ENCODE peak calls at places on chromosomes 4 and X, in ten cellular contexts. D, Y, G, E, O, H, F, I, Z and A are unnamed samples.

GRCh38 chr4:52659722-52660261 is 691 bp upstream of the USP46 start:
- DNase-seq in Z (no peak), I (peak; percentile 43), E (peak; percentile 55), F (peak; percentile 71), Y (peak; percentile 68), H (peak; percentile 87), D (peak; percentile 68), G (peak; percentile 66), O (peak; percentile 85), A (peak; percentile 78)

GRCh38 chr4:102390438-102390837 is 45.2 kb upstream of the SLC39A8 start:
- DNase-seq in I (no peak), Y (no peak), E (no peak), F (no peak), G (no peak), Z (no peak), H (no peak), O (no peak), D (no peak), A (no peak)

GRCh38 chrX:129522184-129523059 is 868 bp downstream of the SMARCA1 start:
- DNase-seq in O (peak; percentile 56), F (peak; percentile 63), G (peak; percentile 68), Z (peak; percentile 16), Y (peak; percentile 31), H (no peak), E (peak; percentile 52), D (peak; percentile 49), I (peak; percentile 39), A (peak; percentile 75)

GRCh38 chr4:74715731-74716435 is 78.4 kb downstream of the BTC start:
- DNase-seq in F (no peak), O (no peak), G (no peak), E (no peak), H (no peak), Z (no peak), I (no peak), D (no peak), Y (no peak), A (no peak)

GRCh38 chr4:107380836-107381438 is 339.1 kb downstream of the PAPSS1 start:
- DNase-seq in Z (no peak), H (no peak), Y (no peak), O (no peak), G (peak; percentile 16), F (no peak), D (no peak), E (no peak), I (no peak), A (no peak)

GRCh38 chr4:132227349-132228165 is 921.5 kb upstream of the PCDH10 start:
- DNase-seq in E (no peak), D (no peak), H (no peak), Z (peak; percentile 51), I (no peak), G (peak; percentile 73), Y (no peak), F (no peak), O (no peak), A (no peak)

GRCh38 chr4:173521474-173522159 is 8.4 kb downstream of the HAND2 start:
- DNase-seq in O (peak; percentile 71), I (no peak), H (no peak), G (no peak), Y (no peak), D (peak; percentile 65), Z (no peak), F (no peak), E (no peak), A (no peak)

GRCh38 chrX:141176586-141177451 is at the start of gene LDOC1:
- DNase-seq in D (peak; percentile 84), Z (no peak), E (peak; percentile 80), O (peak; percentile 61), G (peak; percentile 89), I (peak; percentile 56), H (peak; percentile 89), Y (peak; percentile 59), F (peak; percentile 73), A (peak; percentile 89)

GRCh38 chr4:48725414-48725813 is 54.7 kb downstream of the FRYL start:
- DNase-seq in H (no peak), E (no peak), Y (no peak), Z (no peak), F (no peak), G (no peak), O (no peak), D (no peak), I (no peak), A (no peak)

GRCh38 chr4:74095886-74096264 is 3.1 kb downstream of the CXCL2 start:
- DNase-seq in F (no peak), Z (no peak), D (no peak), Y (no peak), O (no peak), E (no peak), H (no peak), G (no peak), I (no peak), A (no peak)

GRCh38 chr4:48490012-48490679 is at the start of gene ZAR1:
- DNase-seq in Y (no peak), G (no peak), F (no peak), I (no peak), E (no peak), D (no peak), H (no peak), O (no peak), Z (no peak), A (peak; percentile 8)

GRCh38 chr4:52714597-52715254 is 36.5 kb downstream of the ERVMER34-1 start:
- DNase-seq in E (no peak), Y (no peak), F (no peak), G (no peak), H (no peak), O (no peak), D (no peak), Z (no peak), I (no peak), A (no peak)

GRCh38 chr4:10977534-10977933 is 293.0 kb upstream of the CLNK start:
- DNase-seq in G (no peak), F (no peak), O (no peak), I (no peak), D (no peak), Y (no peak), E (no peak), H (no peak), Z (no peak), A (no peak)

GRCh38 chr4:155692990-155693659 is 26.5 kb downstream of the GUCY1A1 start:
- DNase-seq in H (no peak), D (no peak), O (no peak), E (no peak), Y (no peak), F (no peak), Z (no peak), G (no peak), I (no peak), A (no peak)

GRCh38 chr4:84958434-84958833 is 8.1 kb downstream of the WDFY3 start:
- DNase-seq in F (no peak), Y (no peak), Z (no peak), H (no peak), I (no peak), O (no peak), G (no peak), E (no peak), D (no peak), A (no peak)
- H3K4me3 ChIP-seq in F (no peak overlapping the region), Y (no peak overlapping the region), Z (no peak overlapping the region), H (no peak overlapping the region), I (no peak overlapping the region), O (no peak overlapping the region), G (no peak overlapping the region), E (no peak overlapping the region), D (no peak overlapping the region), A (no peak overlapping the region)

GRCh38 chr4:7001271-7001670 is 41.9 kb upstream of the TADA2B start:
- DNase-seq in F (no peak), H (no peak), E (no peak), Z (no peak), I (no peak), Y (no peak), O (no peak), D (no peak), G (peak; percentile 7), A (no peak)

GRCh38 chr4:7003176-7003878 is 39.8 kb upstream of the TADA2B start:
- DNase-seq in Y (no peak), D (no peak), O (no peak), Z (no peak), E (no peak), H (no peak), G (no peak), I (no peak), F (no peak), A (no peak)

GRCh38 chr4:6999172-7000086 is 43.7 kb upstream of the TADA2B start:
- DNase-seq in I (no peak), F (no peak), Y (no peak), G (no peak), H (peak; percentile 73), D (no peak), O (no peak), Z (peak; percentile 78), E (no peak), A (no peak)

GRCh38 chr4:7002336-7002735 is 40.8 kb upstream of the TADA2B start:
- DNase-seq in O (no peak), D (no peak), Y (no peak), I (no peak), E (no peak), G (no peak), F (no peak), H (no peak), Z (no peak), A (no peak)

GRCh38 chr4:7000421-7001176 is 42.6 kb upstream of the TADA2B start:
- DNase-seq in E (no peak), Y (no peak), G (no peak), H (no peak), O (no peak), I (no peak), F (no peak), Z (no peak), D (no peak), A (no peak)
- H3K27ac ChIP-seq in E (no peak overlapping the region), Y (no peak overlapping the region), G (no peak overlapping the region), H (no peak overlapping the region), O (no peak overlapping the region), I (no peak overlapping the region), F (no peak overlapping the region), Z (no peak overlapping the region), D (no peak overlapping the region), A (no peak overlapping the region)

DNA sequence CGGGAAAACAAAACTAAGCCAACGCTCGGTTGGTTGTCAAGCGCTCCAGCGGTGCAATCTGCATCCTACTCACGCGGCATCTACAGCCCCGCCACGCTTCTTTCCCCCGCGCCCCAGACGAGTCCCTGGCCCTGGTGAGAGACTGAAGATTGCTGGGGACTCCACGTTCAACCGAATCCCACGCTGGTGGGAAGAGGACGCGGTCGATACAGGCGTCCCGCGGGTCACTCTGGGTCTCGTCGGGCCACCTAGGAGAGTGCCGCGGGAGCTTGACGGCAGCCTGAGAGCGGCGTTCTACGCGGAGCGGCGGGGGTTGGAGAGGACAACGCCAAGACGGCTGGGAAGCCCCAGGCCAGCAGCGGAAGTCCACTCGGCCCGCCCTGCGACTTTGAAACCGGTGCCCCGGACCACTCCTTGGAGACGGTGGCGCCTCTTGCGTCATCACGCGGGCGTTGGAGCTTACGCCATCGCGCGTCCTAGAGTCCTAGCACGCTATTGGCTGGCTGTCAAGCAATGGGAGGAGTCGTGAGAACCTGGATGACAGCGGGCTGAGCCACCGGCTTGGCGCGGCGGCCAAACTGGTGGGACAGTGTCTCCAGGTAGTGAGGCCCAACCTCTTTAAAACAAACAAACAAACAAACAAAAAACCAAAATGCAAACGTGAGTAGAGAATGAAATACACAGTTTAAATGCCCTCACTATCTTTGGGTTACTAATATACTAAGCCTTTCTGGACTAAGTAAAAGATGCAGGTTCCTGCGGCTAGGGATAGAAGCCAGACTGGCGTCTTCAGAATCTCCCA is at the start of gene SCLT1:
- DNase-seq in Y (peak; percentile 100), Z (peak; percentile 97), G (peak; percentile 100), F (peak; percentile 100), I (peak; percentile 99), D (peak; percentile 98), H (peak; percentile 100), E (peak; percentile 97), O (peak; percentile 99), A (peak; percentile 98)
- TF ChIP-seq POLR2A in Y (peak; percentile 95), Z (peak; percentile 33), G (peak; percentile 51), F (no peak), I (peak; percentile 75), D (peak; percentile 83), H (no peak), E (no peak), O (no peak), A (peak; percentile 87)

GRCh38 chrX:17519349-17519748 is 144.3 kb downstream of the NHS start:
- DNase-seq in O (peak; percentile 62), F (no peak), I (peak; percentile 58), D (peak; percentile 69), H (no peak), G (peak; percentile 72), Y (peak; percentile 18), Z (no peak), E (no peak), A (peak; percentile 64)
- H3K4me3 ChIP-seq in O (no peak overlapping the region), F (no peak overlapping the region), I (no peak overlapping the region), D (no peak overlapping the region), H (no peak overlapping the region), G (no peak overlapping the region), Y (no peak overlapping the region), Z (no peak overlapping the region), E (no peak overlapping the region), A (no peak overlapping the region)